ENCODE peak calls at places on chromosomes 5 and 9, in four cellular contexts. One of them, this sample, is unnamed.

GRCh38 chr5:146291421-146292074 is 47.1 kb upstream of the POU4F3 start:
- DNase-seq in nephron progenitor cell: peak
- DNase-seq in ovary: no peak
- DNase-seq in neural crest cell: peak
- DNase-seq in this sample: peak

GRCh38 chr9:112112941-112113399 is 62.1 kb downstream of the SUSD1 start:
- DNase-seq in nephron progenitor cell: no peak
- DNase-seq in ovary: no peak
- DNase-seq in neural crest cell: no peak
- DNase-seq in this sample: peak

GRCh38 chr5:66718374-66718977 is 122.3 kb downstream of the MAST4 start:
- DNase-seq in nephron progenitor cell: no peak
- DNase-seq in ovary: no peak
- DNase-seq in neural crest cell: no peak
- DNase-seq in this sample: no peak

GRCh38 chr5:135028791-135029467 is 5.1 kb downstream of the PITX1 start:
- DNase-seq in nephron progenitor cell: no peak
- DNase-seq in ovary: no peak
- DNase-seq in neural crest cell: no peak
- DNase-seq in this sample: no peak

GRCh38 chr9:74497750-74498615 is 848 bp downstream of the RORB start:
- DNase-seq in nephron progenitor cell: peak
- DNase-seq in ovary: no peak
- DNase-seq in neural crest cell: peak
- DNase-seq in this sample: peak

GRCh38 chr5:90022711-90023053 is 386.9 kb downstream of the CETN3 start:
- DNase-seq in nephron progenitor cell: no peak
- DNase-seq in ovary: no peak
- DNase-seq in neural crest cell: no peak
- DNase-seq in this sample: no peak

GRCh38 chr5:93587919-93588585 is 5.0 kb downstream of the NR2F1 start:
- DNase-seq in nephron progenitor cell: no peak
- DNase-seq in ovary: no peak
- DNase-seq in neural crest cell: no peak
- DNase-seq in this sample: no peak

GRCh38 chr5:137218471-137218870 is 280.7 kb downstream of the SPOCK1 start:
- DNase-seq in nephron progenitor cell: no peak
- DNase-seq in ovary: no peak
- DNase-seq in neural crest cell: no peak
- DNase-seq in this sample: no peak

GRCh38 chr9:1759901-1760300 is 255.2 kb upstream of the SMARCA2 start:
- DNase-seq in nephron progenitor cell: no peak
- DNase-seq in ovary: no peak
- DNase-seq in neural crest cell: no peak
- DNase-seq in this sample: no peak

GRCh38 chr5:41253109-41253508 is 39.8 kb upstream of the C6 start:
- DNase-seq in nephron progenitor cell: no peak
- DNase-seq in ovary: no peak
- DNase-seq in neural crest cell: no peak
- DNase-seq in this sample: no peak

GRCh38 chr5:1793966-1794895 is 5.4 kb downstream of the MRPL36 start:
- DNase-seq in nephron progenitor cell: no peak
- DNase-seq in ovary: no peak
- DNase-seq in neural crest cell: no peak
- DNase-seq in this sample: no peak

GRCh38 chr5:143372187-143372829 is 31.2 kb downstream of the NR3C1 start:
- DNase-seq in nephron progenitor cell: no peak
- DNase-seq in ovary: no peak
- DNase-seq in neural crest cell: no peak
- DNase-seq in this sample: no peak

GRCh38 chr5:62466228-62466627 is 53.7 kb downstream of the IPO11 start:
- DNase-seq in nephron progenitor cell: no peak
- DNase-seq in ovary: no peak
- DNase-seq in neural crest cell: no peak
- DNase-seq in this sample: no peak

GRCh38 chr5:67591491-67591890 is 394.9 kb upstream of the CD180 start:
- DNase-seq in nephron progenitor cell: no peak
- DNase-seq in ovary: no peak
- DNase-seq in neural crest cell: no peak
- DNase-seq in this sample: no peak

GRCh38 chr9:89277454-89277853 is 33.5 kb upstream of the CKS2 start:
- DNase-seq in nephron progenitor cell: no peak
- DNase-seq in ovary: no peak
- DNase-seq in neural crest cell: no peak
- DNase-seq in this sample: no peak

GRCh38 chr9:89749500-89750116 is 144.8 kb downstream of the GADD45G start:
- DNase-seq in nephron progenitor cell: no peak
- DNase-seq in ovary: no peak
- DNase-seq in neural crest cell: no peak
- DNase-seq in this sample: no peak

GRCh38 chr5:34474573-34475021 is 181.5 kb upstream of the RAI14 start:
- DNase-seq in nephron progenitor cell: no peak
- DNase-seq in ovary: no peak
- DNase-seq in neural crest cell: no peak
- DNase-seq in this sample: peak

GRCh38 chr9:6788175-6789016 is 30.6 kb downstream of the KDM4C start:
- DNase-seq in nephron progenitor cell: no peak
- DNase-seq in ovary: no peak
- DNase-seq in neural crest cell: no peak
- DNase-seq in this sample: no peak

GRCh38 chr5:136679233-136679632 is 313.9 kb upstream of the TRPC7 start:
- DNase-seq in nephron progenitor cell: no peak
- DNase-seq in ovary: no peak
- DNase-seq in neural crest cell: no peak
- DNase-seq in this sample: no peak

GRCh38 chr9:98218562-98219363 is 26.3 kb upstream of the CORO2A start:
- DNase-seq in nephron progenitor cell: no peak
- DNase-seq in ovary: no peak
- DNase-seq in neural crest cell: no peak
- DNase-seq in this sample: no peak

GRCh38 chr5:74240783-74241750 is 399.5 kb downstream of the ENC1 start:
- DNase-seq in nephron progenitor cell: no peak
- DNase-seq in ovary: no peak
- DNase-seq in neural crest cell: no peak
- DNase-seq in this sample: no peak

GRCh38 chr5:133930061-133930823 is 38.2 kb downstream of the C5orf15 start:
- DNase-seq in nephron progenitor cell: peak
- DNase-seq in ovary: no peak
- DNase-seq in neural crest cell: no peak
- DNase-seq in this sample: peak

GRCh38 chr9:123338710-123339665 is 17.0 kb upstream of the CRB2 start:
- DNase-seq in nephron progenitor cell: no peak
- DNase-seq in ovary: no peak
- DNase-seq in neural crest cell: no peak
- DNase-seq in this sample: peak

GRCh38 chr9:110152704-110153374 is 55.1 kb downstream of the C9orf152 start:
- DNase-seq in nephron progenitor cell: peak
- DNase-seq in ovary: no peak
- DNase-seq in neural crest cell: peak
- DNase-seq in this sample: peak

GRCh38 chr9:76004526-76004925 is 114.1 kb downstream of the PCSK5 start:
- DNase-seq in nephron progenitor cell: no peak
- DNase-seq in ovary: no peak
- DNase-seq in neural crest cell: no peak
- DNase-seq in this sample: peak
- TF ChIP-seq CTCF in nephron progenitor cell: no peak
- TF ChIP-seq CTCF in ovary: no peak
- TF ChIP-seq CTCF in neural crest cell: no peak
- TF ChIP-seq CTCF in this sample: no peak

DNA sequence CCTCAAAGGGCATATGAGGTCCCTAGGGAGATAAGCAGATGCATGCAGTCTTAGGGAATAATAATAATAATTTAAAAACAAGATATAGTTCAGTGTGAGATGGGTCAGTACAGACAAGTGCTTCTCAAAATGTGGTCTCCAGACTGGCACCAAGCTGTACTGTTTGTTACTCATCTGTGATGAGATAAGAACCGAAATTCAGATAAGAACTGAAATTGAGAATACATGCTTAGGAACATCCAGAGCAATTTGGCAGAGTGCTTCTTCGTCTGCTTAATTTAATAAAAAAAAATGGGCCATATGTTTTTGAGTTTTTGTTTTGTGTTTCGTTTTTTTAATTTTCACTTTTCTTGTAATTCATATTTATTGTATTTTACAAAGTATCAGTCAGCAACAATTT is 86.5 kb upstream of the SGCD start:
- DNase-seq in nephron progenitor cell: no peak
- DNase-seq in ovary: no peak
- DNase-seq in neural crest cell: no peak
- DNase-seq in this sample: no peak
- TF ChIP-seq CTCF in nephron progenitor cell: no peak
- TF ChIP-seq CTCF in ovary: no peak
- TF ChIP-seq CTCF in neural crest cell: no peak
- TF ChIP-seq CTCF in this sample: no peak

GRCh38 chr9:68703672-68704071 is 1.4 kb upstream of the PIP5K1B start:
- DNase-seq in nephron progenitor cell: no peak
- DNase-seq in ovary: no peak
- DNase-seq in neural crest cell: no peak
- DNase-seq in this sample: no peak

GRCh38 chr9:68705636-68706578 is 867 bp downstream of the PIP5K1B start:
- DNase-seq in nephron progenitor cell: no peak
- DNase-seq in ovary: no peak
- DNase-seq in neural crest cell: peak
- DNase-seq in this sample: peak

GRCh38 chr9:68702493-68702892 is 2.5 kb upstream of the PIP5K1B start:
- DNase-seq in nephron progenitor cell: no peak
- DNase-seq in ovary: no peak
- DNase-seq in neural crest cell: no peak
- DNase-seq in this sample: no peak

GRCh38 chr9:68704804-68705635 is at the start of gene PIP5K1B:
- DNase-seq in nephron progenitor cell: peak
- DNase-seq in ovary: peak
- DNase-seq in neural crest cell: peak
- DNase-seq in this sample: peak

GRCh38 chr9:68704498-68704803 is 589 bp upstream of the PIP5K1B start:
- DNase-seq in nephron progenitor cell: no peak
- DNase-seq in ovary: no peak
- DNase-seq in neural crest cell: no peak
- DNase-seq in this sample: no peak
- TF ChIP-seq CTCF in nephron progenitor cell: no peak
- TF ChIP-seq CTCF in ovary: no peak
- TF ChIP-seq CTCF in neural crest cell: no peak
- TF ChIP-seq CTCF in this sample: no peak

GRCh38 chr9:71670121-71670520 is 98.2 kb downstream of the CEMIP2 start:
- DNase-seq in nephron progenitor cell: no peak
- DNase-seq in ovary: no peak
- DNase-seq in neural crest cell: no peak
- DNase-seq in this sample: no peak
- TF ChIP-seq CTCF in nephron progenitor cell: no peak
- TF ChIP-seq CTCF in ovary: no peak
- TF ChIP-seq CTCF in neural crest cell: no peak
- TF ChIP-seq CTCF in this sample: no peak